ENCODE peak calls at places on chromosomes 7 and 10, in seven cellular contexts. D, O, X, V, U, L and T are unnamed samples.

GRCh38 chr10:61842755-61843497 is 58.6 kb upstream of the ARID5B start:
- DNase-seq in D (no peak), O (no peak), X (no peak), V (peak), U (peak), L (peak), T (peak)

GRCh38 chr10:66983482-66983818 is 57.6 kb downstream of the LRRTM3 start:
- DNase-seq in D (no peak), O (no peak), X (no peak), V (no peak), U (no peak), L (no peak), T (no peak)

GRCh38 chr10:70502406-70502805 is 23.8 kb downstream of the PALD1 start:
- DNase-seq in D (no peak), O (no peak), X (no peak), V (no peak), U (peak), L (no peak), T (peak)

GRCh38 chr10:121927841-121928527 is at the start of gene ATE1:
- DNase-seq in D (peak), O (peak), X (peak), V (peak), U (peak), L (peak), T (peak)

GRCh38 chr10:30502266-30503058 is 68.5 kb downstream of the MAP3K8 start:
- DNase-seq in D (peak), O (no peak), X (no peak), V (no peak), U (peak), L (peak), T (peak)

GRCh38 chr10:17375936-17376584 is 78.3 kb downstream of the ST8SIA6 start:
- DNase-seq in D (no peak), O (no peak), X (peak), V (no peak), U (peak), L (peak), T (no peak)

GRCh38 chr10:45302573-45302972 is 12.8 kb downstream of the OR13A1 start:
- DNase-seq in D (no peak), O (no peak), X (no peak), V (peak), U (no peak), L (no peak), T (no peak)

GRCh38 chr7:24227068-24227467 is 56.9 kb upstream of the NPY start:
- DNase-seq in D (no peak), O (no peak), X (no peak), V (no peak), U (no peak), L (no peak), T (no peak)

GRCh38 chr10:105756386-105756785 is 1115.3 kb downstream of the SORCS3 start:
- DNase-seq in D (no peak), O (no peak), X (no peak), V (no peak), U (no peak), L (no peak), T (no peak)

GRCh38 chr10:110556993-110557601 is 10.4 kb upstream of the SMC3 start:
- DNase-seq in D (peak), O (peak), X (peak), V (no peak), U (peak), L (peak), T (peak)

GRCh38 chr10:53765311-53765710 is 992.7 kb upstream of the MBL2 start:
- DNase-seq in D (peak), O (no peak), X (no peak), V (peak), U (no peak), L (no peak), T (peak)

GRCh38 chr7:7791523-7791922 is 73.1 kb upstream of the RPA3 start:
- DNase-seq in D (no peak), O (no peak), X (no peak), V (no peak), U (no peak), L (peak), T (no peak)

GRCh38 chr10:70981936-70982335 is 93.6 kb upstream of the PCBD1 start:
- DNase-seq in D (no peak), O (no peak), X (no peak), V (no peak), U (no peak), L (no peak), T (no peak)

GRCh38 chr10:71239131-71239915 is 27.0 kb downstream of the UNC5B start:
- DNase-seq in D (no peak), O (no peak), X (no peak), V (no peak), U (no peak), L (no peak), T (no peak)

GRCh38 chr10:13860886-13861285 is 274.1 kb downstream of the PRPF18 start:
- DNase-seq in D (no peak), O (no peak), X (no peak), V (no peak), U (no peak), L (no peak), T (no peak)
- H2AFZ ChIP-seq in D (no peak), O (no peak), X (no peak), V (no peak), U (no peak), L (no peak), T (no peak)

DNA sequence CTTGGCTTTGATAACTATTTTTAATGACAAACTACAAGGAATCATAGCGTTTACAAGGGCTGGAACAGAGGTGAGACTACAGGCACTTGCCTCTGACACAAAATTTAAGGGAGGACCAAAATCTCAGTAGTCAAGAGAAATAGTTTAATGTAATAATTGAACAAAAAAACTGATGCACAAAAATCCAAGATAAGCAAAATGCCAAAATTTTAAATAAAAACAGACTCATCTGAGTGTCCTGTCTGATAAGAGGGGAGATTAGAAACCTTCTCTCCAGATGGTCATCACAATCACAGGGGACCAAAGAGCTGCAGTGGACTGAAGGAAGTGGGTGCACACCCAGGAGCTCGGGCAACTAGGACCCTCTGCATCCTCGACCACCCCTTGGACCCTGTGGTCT is 70.5 kb downstream of the PARD3 start:
- DNase-seq in D (no peak), O (no peak), X (no peak), V (no peak), U (no peak), L (no peak), T (no peak)
- H3K9ac ChIP-seq in D (no peak), O (no peak), X (no peak), V (no peak), U (no peak), L (no peak), T (no peak)

GRCh38 chr7:151743481-151743983 is 133.4 kb downstream of the PRKAG2 start:
- DNase-seq in D (no peak), O (no peak), X (no peak), V (no peak), U (no peak), L (no peak), T (no peak)
- H2AFZ ChIP-seq in D (peak), O (no peak), X (peak), V (no peak), U (peak), L (peak), T (peak)

GRCh38 chr10:43342279-43343125 is 28.9 kb upstream of the FXYD4 start:
- DNase-seq in D (no peak), O (no peak), X (no peak), V (no peak), U (no peak), L (no peak), T (no peak)
- H3K9ac ChIP-seq in D (no peak), O (no peak), X (no peak), V (no peak), U (no peak), L (no peak), T (no peak)

GRCh38 chr7:74418076-74418475 is 35.6 kb upstream of the GTF2IRD1 start:
- DNase-seq in D (no peak), O (no peak), X (no peak), V (no peak), U (no peak), L (no peak), T (no peak)
- H2AFZ ChIP-seq in D (no peak), O (no peak), X (peak), V (no peak), U (no peak), L (no peak), T (no peak)